ENCODE peak calls at places on chromosomes 5 and 9, in ten cellular contexts. T, N, C, F, R, L, I, O, B and Q are unnamed samples.

GRCh38 chr5:60335913-60336312 is 364.1 kb downstream of the DEPDC1B start:
- DNase-seq in T (no peak), N (no peak), C (no peak), F (no peak), R (no peak), L (no peak), I (no peak), O (no peak), B (no peak), Q (no peak)

GRCh38 chr5:7886849-7887460 is 18.0 kb downstream of the MTRR start:
- DNase-seq in T (peak), N (no peak), C (no peak), F (peak), R (no peak), L (no peak), I (no peak), O (no peak), B (peak), Q (no peak)

GRCh38 chr9:72579190-72579589 is 57.8 kb downstream of the TMC1 start:
- DNase-seq in T (peak), N (no peak), C (no peak), F (peak), R (no peak), L (no peak), I (no peak), O (peak), B (peak), Q (no peak)

GRCh38 chr5:142821733-142822487 is 51.7 kb downstream of the ARHGAP26 start:
- DNase-seq in T (peak), N (no peak), C (peak), F (peak), R (peak), L (no peak), I (no peak), O (peak), B (peak), Q (no peak)

GRCh38 chr9:121296213-121297127 is 28.5 kb downstream of the GSN start:
- DNase-seq in T (no peak), N (no peak), C (no peak), F (no peak), R (no peak), L (no peak), I (no peak), O (no peak), B (no peak), Q (no peak)

GRCh38 chr5:174583071-174583470 is 141.3 kb upstream of the MSX2 start:
- DNase-seq in T (no peak), N (no peak), C (no peak), F (no peak), R (no peak), L (no peak), I (no peak), O (no peak), B (no peak), Q (no peak)

GRCh38 chr5:141681695-141682641 is at the start of gene ARAP3:
- DNase-seq in T (peak), N (peak), C (peak), F (peak), R (peak), L (peak), I (peak), O (peak), B (peak), Q (peak)

GRCh38 chr5:148438911-148439310 is 55.2 kb downstream of the FBXO38 start:
- DNase-seq in T (no peak), N (no peak), C (no peak), F (no peak), R (no peak), L (no peak), I (no peak), O (no peak), B (no peak), Q (no peak)

GRCh38 chr9:121672213-121672612 is 20.8 kb downstream of the DAB2IP start:
- DNase-seq in T (no peak), N (no peak), C (no peak), F (no peak), R (no peak), L (no peak), I (peak), O (no peak), B (peak), Q (no peak)

GRCh38 chr5:97063276-97063675 is 79.1 kb downstream of the LIX1 start:
- DNase-seq in T (no peak), N (no peak), C (no peak), F (no peak), R (no peak), L (no peak), I (no peak), O (no peak), B (no peak), Q (no peak)

GRCh38 chr5:1734271-1734907 is 65.2 kb downstream of the MRPL36 start:
- DNase-seq in T (no peak), N (no peak), C (no peak), F (no peak), R (no peak), L (no peak), I (no peak), O (no peak), B (no peak), Q (no peak)

GRCh38 chr5:170100051-170100943 is 5.4 kb upstream of the FOXI1 start:
- DNase-seq in T (peak), N (peak), C (peak), F (peak), R (peak), L (peak), I (peak), O (peak), B (peak), Q (peak)

GRCh38 chr5:1007221-1007680 is 1.4 kb upstream of the NKD2 start:
- DNase-seq in T (no peak), N (peak), C (no peak), F (no peak), R (no peak), L (peak), I (peak), O (no peak), B (no peak), Q (no peak)

GRCh38 chr5:135439426-135440205 is 7.5 kb downstream of the DCANP1 start:
- DNase-seq in T (no peak), N (no peak), C (no peak), F (no peak), R (no peak), L (no peak), I (no peak), O (no peak), B (no peak), Q (no peak)

GRCh38 chr5:127950707-127951356 is 132.7 kb upstream of the SLC12A2 start:
- DNase-seq in T (no peak), N (no peak), C (no peak), F (peak), R (no peak), L (no peak), I (no peak), O (peak), B (peak), Q (no peak)

GRCh38 chr9:70420267-70421019 is 6.0 kb upstream of the KLF9 start:
- DNase-seq in T (peak), N (peak), C (no peak), F (peak), R (no peak), L (peak), I (peak), O (peak), B (peak), Q (peak)

GRCh38 chr5:81252904-81253303 is 19.8 kb downstream of the CKMT2 start:
- DNase-seq in T (no peak), N (no peak), C (no peak), F (no peak), R (no peak), L (no peak), I (no peak), O (no peak), B (no peak), Q (no peak)
- TF ChIP-seq CTCF in T (no peak), N (no peak), C (no peak), F (no peak), R (no peak), L (no peak), I (no peak), O (no peak), B (no peak), Q (no peak)

DNA sequence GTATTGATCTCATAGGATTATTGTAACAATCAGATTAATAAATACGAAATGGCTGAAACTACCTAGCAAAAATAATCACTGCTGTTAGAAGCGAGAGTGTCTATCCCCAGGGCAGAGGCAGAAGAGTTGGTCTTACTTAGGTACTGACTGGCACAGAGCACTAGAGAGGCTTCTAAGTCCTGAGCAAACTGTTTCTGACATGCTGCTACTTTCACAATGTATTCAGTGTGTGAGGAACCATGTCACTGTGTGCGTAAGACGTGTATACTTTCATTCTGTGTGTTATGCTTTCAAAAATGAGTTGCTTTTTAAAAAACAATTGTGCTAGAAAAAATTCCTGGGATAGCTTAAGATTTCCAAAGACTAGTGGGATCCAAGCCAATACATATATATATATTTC is 5.5 kb upstream of the KLHL9 start:
- DNase-seq in T (no peak), N (no peak), C (no peak), F (no peak), R (no peak), L (no peak), I (no peak), O (no peak), B (no peak), Q (no peak)
- TF ChIP-seq CTCF in T (no peak), N (no peak), C (no peak), F (no peak), R (no peak), L (no peak), I (no peak), O (no peak), B (no peak), Q (no peak)

GRCh38 chr9:90774682-90775081 is 26.9 kb upstream of the SYK start:
- DNase-seq in T (peak), N (no peak), C (no peak), F (no peak), R (no peak), L (no peak), I (no peak), O (no peak), B (no peak), Q (no peak)
- TF ChIP-seq CTCF in T (peak), N (no peak), C (no peak), F (no peak), R (no peak), L (no peak), I (no peak), O (no peak), B (no peak), Q (no peak)

DNA sequence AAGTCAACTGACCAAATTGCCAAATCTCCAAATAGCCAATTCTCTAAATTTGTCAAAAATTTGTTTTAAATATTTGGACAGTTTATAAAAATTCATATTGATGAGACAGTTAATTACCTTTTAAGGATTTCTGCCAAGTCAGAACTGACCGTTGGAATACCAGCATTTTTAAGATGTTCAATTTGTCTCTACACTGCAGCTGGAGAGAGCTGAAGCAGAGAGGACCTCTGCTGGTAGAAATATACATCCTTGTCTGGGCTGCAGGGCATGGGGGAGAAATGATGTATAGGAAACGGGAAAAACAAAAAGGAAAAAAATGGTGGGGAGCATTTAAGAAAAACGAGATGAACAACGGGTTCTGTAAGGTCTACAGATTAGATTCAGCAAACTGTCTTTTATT is 16.8 kb downstream of the NR6A1 start:
- DNase-seq in T (no peak), N (no peak), C (no peak), F (peak), R (no peak), L (no peak), I (no peak), O (peak), B (peak), Q (no peak)
- TF ChIP-seq CTCF in T (peak), N (no peak), C (peak), F (peak), R (peak), L (no peak), I (peak), O (peak), B (peak), Q (peak)